ENCODE peak calls at places on chromosomes 16 and 17, in six cellular contexts. One of them, this sample, is unnamed.

GRCh38 chr17:19386974-19387920 is at the start of gene MFAP4:
- DNase-seq in ureter: peak
- DNase-seq in GM23338: peak
- DNase-seq in left kidney: peak
- DNase-seq in astrocyte of the spinal cord: peak
- DNase-seq in GM18507: no peak
- DNase-seq in this sample: peak

GRCh38 chr17:41810659-41811548 is 845 bp downstream of the P3H4 start:
- DNase-seq in astrocyte of the spinal cord: no peak
- DNase-seq in GM18507: no peak
- DNase-seq in ureter: no peak
- DNase-seq in left kidney: no peak
- DNase-seq in GM23338: peak
- DNase-seq in this sample: peak

GRCh38 chr17:15744091-15744676 is 12.1 kb downstream of the TBC1D26 start:
- DNase-seq in ureter: no peak
- DNase-seq in GM18507: no peak
- DNase-seq in GM23338: no peak
- DNase-seq in astrocyte of the spinal cord: no peak
- DNase-seq in left kidney: no peak
- DNase-seq in this sample: no peak

GRCh38 chr17:47703671-47704070 is 9.7 kb downstream of the TBKBP1 start:
- DNase-seq in GM23338: no peak
- DNase-seq in GM18507: no peak
- DNase-seq in astrocyte of the spinal cord: no peak
- DNase-seq in ureter: no peak
- DNase-seq in left kidney: no peak
- DNase-seq in this sample: no peak

GRCh38 chr17:37273419-37274051 is 102.2 kb upstream of the C17orf78 start:
- DNase-seq in GM18507: no peak
- DNase-seq in astrocyte of the spinal cord: peak
- DNase-seq in left kidney: peak
- DNase-seq in GM23338: peak
- DNase-seq in ureter: no peak
- DNase-seq in this sample: peak

GRCh38 chr16:1613240-1613639 is 1.1 kb downstream of the CRAMP1 start:
- DNase-seq in ureter: no peak
- DNase-seq in GM23338: peak
- DNase-seq in GM18507: no peak
- DNase-seq in astrocyte of the spinal cord: no peak
- DNase-seq in left kidney: peak
- DNase-seq in this sample: no peak

GRCh38 chr17:72383053-72383847 is 262.4 kb downstream of the SOX9 start:
- DNase-seq in left kidney: peak
- DNase-seq in GM23338: peak
- DNase-seq in ureter: no peak
- DNase-seq in astrocyte of the spinal cord: no peak
- DNase-seq in GM18507: no peak
- DNase-seq in this sample: peak

GRCh38 chr16:12319464-12320030 is 343.0 kb downstream of the SNX29 start:
- DNase-seq in astrocyte of the spinal cord: no peak
- DNase-seq in ureter: no peak
- DNase-seq in left kidney: peak
- DNase-seq in GM23338: peak
- DNase-seq in GM18507: no peak
- DNase-seq in this sample: no peak